ENCODE peak calls at places on chromosomes 2 and 18, in eight cellular contexts. Q, Y, B, R, T, V, P and E are unnamed samples.

GRCh38 chr2:76642122-76642521 is 880.1 kb downstream of the LRRTM4 start:
- ATAC-seq in R (no peak), Q (no peak), Y (no peak), B (no peak), T (no peak), V (no peak), P (no peak), E (no peak)

GRCh38 chr2:54955358-54955673 is 94.9 kb downstream of the RTN4 start:
- ATAC-seq in Q (no peak), P (no peak), Y (peak; percentile 28), B (no peak), T (no peak), V (no peak), R (no peak), E (no peak)

GRCh38 chr18:9946831-9947230 is 33.0 kb downstream of the VAPA start:
- ATAC-seq in R (no peak), P (no peak), V (no peak), Q (no peak), T (no peak), B (no peak), Y (no peak), E (no peak)

GRCh38 chr2:58130238-58130637 is 83.6 kb downstream of the VRK2 start:
- ATAC-seq in B (no peak), R (no peak), Y (no peak), Q (no peak), V (no peak), P (no peak), T (no peak), E (no peak)

GRCh38 chr2:95061601-95062183 is 36.2 kb downstream of the MAL start:
- ATAC-seq in Q (no peak), B (no peak), R (no peak), Y (no peak), T (no peak), P (no peak), V (no peak), E (no peak)

GRCh38 chr2:26078939-26079338 is 45.1 kb downstream of the RAB10 start:
- ATAC-seq in Q (no peak), T (no peak), B (no peak), V (no peak), P (no peak), R (no peak), Y (no peak), E (no peak)

GRCh38 chr2:112794131-112794733 is 9.9 kb upstream of the IL1A start:
- ATAC-seq in Q (no peak), R (no peak), T (no peak), P (peak; percentile 83), B (peak; percentile 89), V (peak; percentile 76), Y (peak; percentile 74), E (peak; percentile 90)

GRCh38 chr2:110679865-110680264 is 2.0 kb upstream of the BUB1 start:
- ATAC-seq in R (no peak), Q (no peak), T (no peak), V (no peak), P (no peak), Y (no peak), B (no peak), E (no peak)

GRCh38 chr18:23943104-23943503 is 71.5 kb upstream of the TTC39C start:
- ATAC-seq in V (no peak), T (no peak), B (no peak), P (peak; percentile 84), Y (no peak), Q (no peak), R (no peak), E (no peak)

GRCh38 chr18:54148678-54149077 is 75.8 kb downstream of the MBD2 start:
- ATAC-seq in T (peak; percentile 59), R (no peak), B (no peak), Y (peak; percentile 50), V (no peak), P (no peak), Q (no peak), E (peak; percentile 8)
- H3K4me3 ChIP-seq in T (peak overlapping the region; percentile 11), R (no peak overlapping the region), B (no peak overlapping the region), Y (no peak overlapping the region), V (no peak overlapping the region), P (no peak overlapping the region), Q (no peak overlapping the region), E (no peak overlapping the region)

GRCh38 chr2:42086500-42086953 is 38.7 kb downstream of the PKDCC start:
- ATAC-seq in P (peak; percentile 73), B (peak; percentile 83), Y (peak; percentile 84), V (no peak), R (peak; percentile 89), T (peak; percentile 77), Q (peak; percentile 66), E (peak; percentile 34)
- TF ChIP-seq CTCF in P (peak; percentile 83), B (peak; percentile 91), Y (peak; percentile 98), V (peak; percentile 64), R (peak; percentile 94), T (peak; percentile 44), Q (peak; percentile 72), E (peak; percentile 87)

GRCh38 chr2:157475722-157476390 is 32.0 kb upstream of the CYTIP start:
- ATAC-seq in Q (no peak), T (no peak), R (no peak), B (no peak), V (no peak), P (no peak), Y (no peak), E (no peak)

GRCh38 chr2:157476915-157477709 is 33.2 kb upstream of the CYTIP start:
- ATAC-seq in P (no peak), B (no peak), Q (no peak), V (no peak), Y (no peak), T (no peak), R (no peak), E (no peak)

GRCh38 chr2:157479081-157480027 is 35.5 kb upstream of the CYTIP start:
- ATAC-seq in R (peak; percentile 53), Q (no peak), Y (no peak), T (no peak), B (no peak), V (no peak), P (peak; percentile 53), E (no peak)

DNA sequence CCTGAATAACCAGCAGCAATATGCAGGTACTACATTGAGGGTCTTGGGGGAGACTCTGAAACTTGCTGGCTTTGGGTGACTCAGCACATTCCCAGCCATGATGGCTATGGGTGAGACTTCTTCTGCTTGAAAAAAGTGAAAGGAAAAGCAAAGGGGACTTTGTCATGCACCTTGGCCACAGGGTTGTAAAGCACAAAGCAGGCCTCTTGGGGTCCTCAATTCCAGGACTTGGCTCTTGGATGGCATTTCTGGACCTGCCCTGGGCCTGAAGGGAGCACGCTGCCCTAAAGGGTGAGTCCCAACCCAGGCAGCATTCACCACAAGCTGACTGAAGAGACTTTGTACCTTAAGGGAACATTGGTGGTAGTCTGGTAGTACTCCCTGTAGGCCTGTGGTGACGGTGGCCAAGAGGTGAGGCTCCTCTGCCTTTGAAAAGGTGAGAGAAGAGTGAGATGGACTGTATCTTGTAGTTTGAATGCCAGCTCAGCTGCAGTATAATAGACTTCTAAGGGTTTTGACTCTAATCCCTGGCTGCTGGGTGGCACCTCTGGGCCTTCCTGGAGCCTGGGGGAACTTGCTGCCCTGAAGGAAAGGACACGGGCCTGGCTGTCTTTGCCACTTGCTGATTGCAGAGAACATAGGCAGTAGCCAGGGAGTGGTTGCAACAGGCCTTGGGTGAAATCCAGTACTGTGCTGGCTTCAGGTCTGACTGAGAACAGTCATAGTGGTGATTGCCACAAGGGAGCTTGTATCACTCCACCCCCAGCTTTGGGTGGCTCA is 36.5 kb upstream of the CYTIP start:
- ATAC-seq in R (peak; percentile 77), P (peak; percentile 87), Y (no peak), B (peak; percentile 98), T (no peak), Q (peak; percentile 99), V (peak; percentile 51), E (peak; percentile 74)
- TF ChIP-seq POLR2A in R (no peak), P (peak; percentile 35), Y (no peak), B (no peak), T (no peak), Q (no peak), V (no peak), E (no peak)

DNA sequence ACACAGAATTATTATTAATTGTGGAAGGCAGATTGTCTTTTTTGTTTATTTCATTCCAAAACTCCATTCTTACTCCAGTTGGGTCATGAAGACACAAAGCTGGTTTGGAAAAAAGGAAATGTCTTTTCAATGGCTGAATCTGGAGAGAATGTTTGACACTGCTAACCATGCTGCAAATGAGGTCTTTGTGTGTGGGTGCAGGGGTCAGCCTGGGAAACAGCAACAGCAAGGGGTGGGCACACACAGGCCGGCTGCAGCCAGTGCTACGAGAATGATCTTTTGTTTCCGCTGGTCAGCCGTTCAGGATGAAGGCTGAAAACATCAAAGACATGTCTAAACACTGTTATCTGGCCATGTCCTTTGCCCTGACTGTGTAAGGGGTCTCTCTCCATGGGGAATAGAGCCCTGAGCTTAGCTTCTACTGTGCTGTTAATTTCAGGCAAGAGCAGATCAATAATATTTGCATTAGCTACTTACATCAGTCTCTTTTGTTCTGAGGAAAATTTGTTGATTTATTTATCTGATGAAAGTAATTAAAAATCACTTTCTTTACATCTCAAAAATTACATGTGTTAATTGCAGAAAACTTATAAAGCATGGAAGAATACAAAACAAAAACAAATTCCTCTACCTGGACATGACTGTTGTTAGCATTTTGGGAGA is 33.3 kb upstream of the E2F6 start:
- ATAC-seq in V (no peak), Q (no peak), R (peak; percentile 96), T (no peak), Y (no peak), B (peak; percentile 47), P (peak; percentile 22), E (no peak)
- H3K4me3 ChIP-seq in V (no peak overlapping the region), Q (no peak overlapping the region), R (peak overlapping the region; percentile 46), T (no peak overlapping the region), Y (no peak overlapping the region), B (peak overlapping the region; percentile 2), P (peak overlapping the region; percentile 48), E (no peak overlapping the region)